ENCODE peak calls at places on chromosomes 11 and 22, in eight cellular contexts. One of them, this sample, is unnamed.

GRCh38 chr22:45878051-45878764 is 98.8 kb downstream of the WNT7B start:
- DNase-seq in SK-N-SH: no peak
- DNase-seq in HepG2: no peak
- DNase-seq in esophagus muscularis mucosa: no peak
- DNase-seq in sigmoid colon: peak
- DNase-seq in K562: no peak
- DNase-seq in H1: no peak
- DNase-seq in transverse colon: peak
- DNase-seq in this sample: no peak

GRCh38 chr11:12465332-12465731 is 88.0 kb downstream of the PARVA start:
- DNase-seq in K562: no peak
- DNase-seq in transverse colon: no peak
- DNase-seq in HepG2: no peak
- DNase-seq in esophagus muscularis mucosa: no peak
- DNase-seq in sigmoid colon: no peak
- DNase-seq in SK-N-SH: no peak
- DNase-seq in H1: no peak
- DNase-seq in this sample: no peak

GRCh38 chr11:87022738-87023137 is 15.0 kb upstream of the TMEM135 start:
- DNase-seq in transverse colon: no peak
- DNase-seq in K562: no peak
- DNase-seq in SK-N-SH: no peak
- DNase-seq in sigmoid colon: no peak
- DNase-seq in HepG2: no peak
- DNase-seq in esophagus muscularis mucosa: no peak
- DNase-seq in H1: no peak
- DNase-seq in this sample: no peak

GRCh38 chr11:77819921-77820564 is 479 bp downstream of the RSF1 start:
- DNase-seq in transverse colon: peak
- DNase-seq in esophagus muscularis mucosa: no peak
- DNase-seq in K562: peak
- DNase-seq in HepG2: peak
- DNase-seq in sigmoid colon: peak
- DNase-seq in SK-N-SH: peak
- DNase-seq in H1: peak
- DNase-seq in this sample: peak

GRCh38 chr11:68946416-68947090 is 34.2 kb downstream of the MRGPRD start:
- DNase-seq in H1: no peak
- DNase-seq in sigmoid colon: peak
- DNase-seq in HepG2: no peak
- DNase-seq in esophagus muscularis mucosa: no peak
- DNase-seq in K562: no peak
- DNase-seq in SK-N-SH: peak
- DNase-seq in transverse colon: no peak
- DNase-seq in this sample: no peak

GRCh38 chr11:79081441-79082124 is 359.2 kb downstream of the TENM4 start:
- DNase-seq in HepG2: no peak
- DNase-seq in esophagus muscularis mucosa: no peak
- DNase-seq in K562: no peak
- DNase-seq in H1: no peak
- DNase-seq in SK-N-SH: no peak
- DNase-seq in transverse colon: no peak
- DNase-seq in sigmoid colon: no peak
- DNase-seq in this sample: no peak

GRCh38 chr11:84021291-84021690 is 735.1 kb upstream of the CCDC90B start:
- DNase-seq in H1: no peak
- DNase-seq in transverse colon: no peak
- DNase-seq in sigmoid colon: no peak
- DNase-seq in esophagus muscularis mucosa: no peak
- DNase-seq in HepG2: no peak
- DNase-seq in K562: no peak
- DNase-seq in SK-N-SH: no peak
- DNase-seq in this sample: no peak

GRCh38 chr22:44597616-44598015 is 99.6 kb upstream of the RTL6 start:
- DNase-seq in transverse colon: no peak
- DNase-seq in esophagus muscularis mucosa: no peak
- DNase-seq in SK-N-SH: peak
- DNase-seq in K562: no peak
- DNase-seq in H1: no peak
- DNase-seq in sigmoid colon: no peak
- DNase-seq in HepG2: no peak
- DNase-seq in this sample: no peak

GRCh38 chr11:9066432-9066925 is 24.9 kb downstream of the SCUBE2 start:
- DNase-seq in transverse colon: no peak
- DNase-seq in esophagus muscularis mucosa: no peak
- DNase-seq in K562: no peak
- DNase-seq in SK-N-SH: peak
- DNase-seq in HepG2: peak
- DNase-seq in H1: no peak
- DNase-seq in sigmoid colon: no peak
- DNase-seq in this sample: no peak

GRCh38 chr22:17924076-17924475 is 100.3 kb downstream of the MICAL3 start:
- DNase-seq in H1: no peak
- DNase-seq in transverse colon: no peak
- DNase-seq in HepG2: no peak
- DNase-seq in esophagus muscularis mucosa: no peak
- DNase-seq in SK-N-SH: no peak
- DNase-seq in K562: no peak
- DNase-seq in sigmoid colon: no peak
- DNase-seq in this sample: no peak

GRCh38 chr11:296206-296975 is 2.9 kb downstream of the IFITM5 start:
- DNase-seq in transverse colon: no peak
- DNase-seq in SK-N-SH: no peak
- DNase-seq in sigmoid colon: peak
- DNase-seq in HepG2: no peak
- DNase-seq in esophagus muscularis mucosa: no peak
- DNase-seq in H1: no peak
- DNase-seq in K562: no peak
- DNase-seq in this sample: no peak

GRCh38 chr22:18031670-18032454 is 7.5 kb upstream of the MICAL3 start:
- DNase-seq in transverse colon: no peak
- DNase-seq in sigmoid colon: peak
- DNase-seq in H1: no peak
- DNase-seq in esophagus muscularis mucosa: no peak
- DNase-seq in SK-N-SH: no peak
- DNase-seq in K562: no peak
- DNase-seq in HepG2: no peak
- DNase-seq in this sample: no peak

GRCh38 chr22:49724030-49724892 is 103.4 kb downstream of the BRD1 start:
- DNase-seq in SK-N-SH: peak
- DNase-seq in transverse colon: no peak
- DNase-seq in esophagus muscularis mucosa: peak
- DNase-seq in H1: no peak
- DNase-seq in HepG2: no peak
- DNase-seq in sigmoid colon: no peak
- DNase-seq in K562: peak
- DNase-seq in this sample: no peak

GRCh38 chr11:1785749-1786261 is 22.1 kb upstream of the CTSD start:
- DNase-seq in esophagus muscularis mucosa: no peak
- DNase-seq in H1: no peak
- DNase-seq in transverse colon: no peak
- DNase-seq in sigmoid colon: no peak
- DNase-seq in SK-N-SH: no peak
- DNase-seq in K562: no peak
- DNase-seq in HepG2: no peak
- DNase-seq in this sample: no peak

GRCh38 chr22:43207849-43208702 is 21.1 kb upstream of the TTLL12 start:
- DNase-seq in H1: no peak
- DNase-seq in transverse colon: no peak
- DNase-seq in SK-N-SH: no peak
- DNase-seq in sigmoid colon: no peak
- DNase-seq in K562: no peak
- DNase-seq in esophagus muscularis mucosa: no peak
- DNase-seq in HepG2: no peak
- DNase-seq in this sample: no peak

GRCh38 chr22:30235687-30236170 is 10.8 kb downstream of the LIF start:
- DNase-seq in SK-N-SH: no peak
- DNase-seq in sigmoid colon: no peak
- DNase-seq in H1: no peak
- DNase-seq in esophagus muscularis mucosa: no peak
- DNase-seq in HepG2: no peak
- DNase-seq in transverse colon: no peak
- DNase-seq in K562: no peak
- DNase-seq in this sample: no peak

GRCh38 chr11:13717331-13717730 is 48.9 kb downstream of the FAR1 start:
- DNase-seq in esophagus muscularis mucosa: no peak
- DNase-seq in sigmoid colon: no peak
- DNase-seq in H1: no peak
- DNase-seq in transverse colon: no peak
- DNase-seq in HepG2: no peak
- DNase-seq in SK-N-SH: no peak
- DNase-seq in K562: no peak
- DNase-seq in this sample: no peak

GRCh38 chr22:39418696-39419095 is 19.1 kb downstream of the TAB1 start:
- DNase-seq in K562: no peak
- DNase-seq in H1: no peak
- DNase-seq in HepG2: no peak
- DNase-seq in transverse colon: no peak
- DNase-seq in SK-N-SH: no peak
- DNase-seq in esophagus muscularis mucosa: no peak
- DNase-seq in sigmoid colon: no peak
- DNase-seq in this sample: no peak
- H3K4me3 ChIP-seq in K562: no peak
- H3K4me3 ChIP-seq in H1: no peak
- H3K4me3 ChIP-seq in HepG2: no peak
- H3K4me3 ChIP-seq in transverse colon: no peak
- H3K4me3 ChIP-seq in SK-N-SH: no peak
- H3K4me3 ChIP-seq in esophagus muscularis mucosa: no peak
- H3K4me3 ChIP-seq in sigmoid colon: no peak
- H3K4me3 ChIP-seq in this sample: no peak

GRCh38 chr22:36022162-36022561 is 6.5 kb downstream of the RBFOX2 start:
- DNase-seq in H1: no peak
- DNase-seq in HepG2: no peak
- DNase-seq in transverse colon: no peak
- DNase-seq in K562: no peak
- DNase-seq in sigmoid colon: no peak
- DNase-seq in esophagus muscularis mucosa: no peak
- DNase-seq in SK-N-SH: no peak
- DNase-seq in this sample: no peak
- TF ChIP-seq POLR2AphosphoS5 in H1: no peak
- TF ChIP-seq POLR2AphosphoS5 in HepG2: no peak
- TF ChIP-seq POLR2AphosphoS5 in transverse colon: no peak
- TF ChIP-seq POLR2AphosphoS5 in K562: no peak
- TF ChIP-seq POLR2AphosphoS5 in sigmoid colon: no peak
- TF ChIP-seq POLR2AphosphoS5 in esophagus muscularis mucosa: no peak
- TF ChIP-seq POLR2AphosphoS5 in SK-N-SH: no peak
- TF ChIP-seq POLR2AphosphoS5 in this sample: no peak

GRCh38 chr11:10538924-10539323 is 2.1 kb downstream of the RNF141 start:
- DNase-seq in esophagus muscularis mucosa: no peak
- DNase-seq in SK-N-SH: no peak
- DNase-seq in H1: no peak
- DNase-seq in transverse colon: no peak
- DNase-seq in sigmoid colon: no peak
- DNase-seq in K562: no peak
- DNase-seq in HepG2: no peak
- DNase-seq in this sample: no peak

GRCh38 chr11:10540915-10541591 is at the start of gene RNF141:
- DNase-seq in SK-N-SH: peak
- DNase-seq in K562: peak
- DNase-seq in H1: peak
- DNase-seq in HepG2: peak
- DNase-seq in sigmoid colon: peak
- DNase-seq in transverse colon: peak
- DNase-seq in esophagus muscularis mucosa: peak
- DNase-seq in this sample: peak

GRCh38 chr11:10537587-10537986 is 3.4 kb downstream of the RNF141 start:
- DNase-seq in transverse colon: no peak
- DNase-seq in sigmoid colon: no peak
- DNase-seq in K562: no peak
- DNase-seq in HepG2: no peak
- DNase-seq in H1: no peak
- DNase-seq in esophagus muscularis mucosa: no peak
- DNase-seq in SK-N-SH: no peak
- DNase-seq in this sample: no peak

GRCh38 chr11:10540546-10540914 is 457 bp downstream of the RNF141 start:
- DNase-seq in esophagus muscularis mucosa: no peak
- DNase-seq in HepG2: peak
- DNase-seq in SK-N-SH: no peak
- DNase-seq in K562: peak
- DNase-seq in sigmoid colon: peak
- DNase-seq in H1: no peak
- DNase-seq in transverse colon: no peak
- DNase-seq in this sample: peak

DNA sequence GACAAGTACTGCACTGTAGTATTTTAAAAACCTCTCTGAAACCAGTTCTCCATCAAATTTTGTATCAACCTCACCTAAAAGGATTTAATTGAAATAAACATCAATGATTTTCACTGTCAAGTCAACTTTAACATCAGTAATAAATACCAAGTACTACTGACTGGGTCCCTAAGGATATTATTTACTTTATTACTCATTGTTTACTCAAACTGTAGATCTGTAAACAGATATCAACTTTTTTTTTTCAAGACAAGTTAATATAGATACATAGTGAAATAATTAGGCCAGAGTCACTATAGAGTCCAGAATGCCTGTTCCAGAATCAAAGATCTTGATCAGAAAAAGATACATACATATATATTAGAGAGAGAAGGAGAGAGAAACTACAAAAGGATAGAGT is 1.6 kb downstream of the RNF141 start:
- DNase-seq in SK-N-SH: no peak
- DNase-seq in transverse colon: no peak
- DNase-seq in K562: no peak
- DNase-seq in sigmoid colon: no peak
- DNase-seq in H1: no peak
- DNase-seq in HepG2: peak
- DNase-seq in esophagus muscularis mucosa: no peak
- DNase-seq in this sample: no peak
- TF ChIP-seq EP300 in SK-N-SH: no peak
- TF ChIP-seq EP300 in transverse colon: no peak
- TF ChIP-seq EP300 in K562: no peak
- TF ChIP-seq EP300 in sigmoid colon: no peak
- TF ChIP-seq EP300 in H1: no peak
- TF ChIP-seq EP300 in HepG2: no peak
- TF ChIP-seq EP300 in esophagus muscularis mucosa: no peak
- TF ChIP-seq EP300 in this sample: no peak

GRCh38 chr11:61689164-61689496 is 8.9 kb downstream of the DAGLA start:
- DNase-seq in H1: no peak
- DNase-seq in HepG2: no peak
- DNase-seq in K562: no peak
- DNase-seq in SK-N-SH: no peak
- DNase-seq in esophagus muscularis mucosa: no peak
- DNase-seq in transverse colon: no peak
- DNase-seq in sigmoid colon: no peak
- DNase-seq in this sample: no peak

GRCh38 chr11:61690706-61691377 is 10.7 kb downstream of the DAGLA start:
- DNase-seq in K562: no peak
- DNase-seq in sigmoid colon: no peak
- DNase-seq in SK-N-SH: no peak
- DNase-seq in H1: no peak
- DNase-seq in HepG2: no peak
- DNase-seq in transverse colon: peak
- DNase-seq in esophagus muscularis mucosa: no peak
- DNase-seq in this sample: no peak

GRCh38 chr11:61686469-61686868 is 6.3 kb downstream of the DAGLA start:
- DNase-seq in SK-N-SH: no peak
- DNase-seq in K562: no peak
- DNase-seq in transverse colon: no peak
- DNase-seq in sigmoid colon: no peak
- DNase-seq in esophagus muscularis mucosa: no peak
- DNase-seq in H1: no peak
- DNase-seq in HepG2: no peak
- DNase-seq in this sample: no peak

GRCh38 chr11:61687420-61687819 is 7.2 kb downstream of the DAGLA start:
- DNase-seq in H1: no peak
- DNase-seq in esophagus muscularis mucosa: no peak
- DNase-seq in HepG2: no peak
- DNase-seq in K562: no peak
- DNase-seq in SK-N-SH: no peak
- DNase-seq in sigmoid colon: no peak
- DNase-seq in transverse colon: no peak
- DNase-seq in this sample: no peak

GRCh38 chr11:61688368-61689163 is 8.4 kb downstream of the DAGLA start:
- DNase-seq in HepG2: no peak
- DNase-seq in transverse colon: peak
- DNase-seq in esophagus muscularis mucosa: peak
- DNase-seq in SK-N-SH: no peak
- DNase-seq in H1: no peak
- DNase-seq in sigmoid colon: peak
- DNase-seq in K562: no peak
- DNase-seq in this sample: peak
- H3K4me3 ChIP-seq in HepG2: no peak
- H3K4me3 ChIP-seq in transverse colon: no peak
- H3K4me3 ChIP-seq in esophagus muscularis mucosa: peak
- H3K4me3 ChIP-seq in SK-N-SH: no peak
- H3K4me3 ChIP-seq in H1: no peak
- H3K4me3 ChIP-seq in sigmoid colon: peak
- H3K4me3 ChIP-seq in K562: no peak
- H3K4me3 ChIP-seq in this sample: no peak

This sample was measured in stomach.